ENCODE peak calls at places on chromosomes 16 and 17, in five cellular contexts. A, H, T, X and D are unnamed samples.

GRCh38 chr17:80424878-80425765 is 10.2 kb downstream of the ENDOV start:
- DNase-seq in H (no peak), X (no peak), A (no peak), T (no peak), D (no peak)

GRCh38 chr17:7841309-7841621 is 7.2 kb downstream of the KDM6B start:
- DNase-seq in T (no peak), A (peak), X (no peak), H (no peak), D (no peak)

GRCh38 chr17:15494821-15495220 is 27.4 kb upstream of the CDRT4 start:
- DNase-seq in T (no peak), H (no peak), A (no peak), X (no peak), D (no peak)

GRCh38 chr16:15037003-15037402 is 18.9 kb downstream of the NTAN1 start:
- DNase-seq in A (no peak), T (no peak), X (no peak), H (no peak), D (no peak)

GRCh38 chr16:88421871-88422433 is 31.1 kb upstream of the ZFPM1 start:
- DNase-seq in A (no peak), T (no peak), X (no peak), H (no peak), D (no peak)

GRCh38 chr17:39812466-39812865 is 51.6 kb downstream of the IKZF3 start:
- DNase-seq in A (no peak), X (no peak), H (no peak), T (no peak), D (no peak)

GRCh38 chr16:81645303-81645702 is 133.8 kb upstream of the PLCG2 start:
- DNase-seq in T (peak), H (peak), X (peak), A (peak), D (no peak)

GRCh38 chr17:43212641-43213490 is 1.2 kb downstream of the TMEM106A start:
- DNase-seq in H (no peak), X (no peak), T (no peak), A (no peak), D (no peak)

GRCh38 chr16:82034981-82035612 is at the start of gene HSD17B2:
- DNase-seq in H (no peak), T (no peak), X (no peak), A (no peak), D (no peak)

GRCh38 chr16:17205279-17206139 is 265.3 kb downstream of the XYLT1 start:
- DNase-seq in A (no peak), T (no peak), H (no peak), X (peak), D (peak)

GRCh38 chr17:27947005-27947406 is 53.8 kb upstream of the LYRM9 start:
- DNase-seq in A (no peak), H (no peak), X (no peak), T (no peak), D (peak)

GRCh38 chr17:77948690-77949114 is 9.8 kb upstream of the TNRC6C start:
- DNase-seq in X (peak), T (peak), A (no peak), H (no peak), D (peak)

GRCh38 chr17:15409721-15410247 is 57.6 kb downstream of the CDRT4 start:
- DNase-seq in X (peak), H (no peak), A (no peak), T (peak), D (peak)

GRCh38 chr17:79552824-79553223 is 58.0 kb downstream of the RBFOX3 start:
- DNase-seq in H (no peak), T (no peak), A (no peak), X (no peak), D (no peak)

GRCh38 chr16:69863882-69864281 is 87.3 kb upstream of the CLEC18A start:
- DNase-seq in T (no peak), X (no peak), A (no peak), H (no peak), D (no peak)

GRCh38 chr17:60510031-60510430 is 16.0 kb downstream of the APPBP2 start:
- DNase-seq in T (no peak), A (no peak), X (no peak), H (no peak), D (no peak)

GRCh38 chr17:47810200-47810821 is 11.3 kb downstream of the OSBPL7 start:
- DNase-seq in H (peak), T (peak), X (peak), A (no peak), D (peak)

GRCh38 chr17:76922967-76923366 is 54.8 kb downstream of the MGAT5B start:
- DNase-seq in A (no peak), H (no peak), X (no peak), T (no peak), D (no peak)

GRCh38 chr16:81175325-81175891 is 63.1 kb upstream of the BCO1 start:
- DNase-seq in X (peak), H (no peak), T (peak), A (no peak), D (no peak)

GRCh38 chr16:728890-729744 is 2.2 kb downstream of the HAGHL start:
- DNase-seq in A (no peak), T (no peak), H (no peak), X (no peak), D (no peak)

GRCh38 chr17:48051706-48052486 is 3.7 kb downstream of the NFE2L1 start:
- DNase-seq in H (peak), T (peak), X (peak), A (no peak), D (peak)

GRCh38 chr16:57651344-57652333 is 16.5 kb upstream of the ADGRG3 start:
- DNase-seq in X (no peak), T (no peak), H (no peak), A (no peak), D (no peak)

GRCh38 chr17:48997103-48997826 is at the start of gene IGF2BP1:
- DNase-seq in X (no peak), H (no peak), T (peak), A (no peak), D (no peak)

GRCh38 chr17:59465949-59466307 is 99.5 kb upstream of the DHX40 start:
- DNase-seq in H (no peak), T (no peak), X (no peak), A (no peak), D (no peak)

GRCh38 chr17:33639103-33639991 is 346.3 kb upstream of the ASIC2 start:
- DNase-seq in H (no peak), X (no peak), A (no peak), T (no peak), D (peak)

GRCh38 chr17:37179893-37180292 is 195.9 kb upstream of the C17orf78 start:
- DNase-seq in A (no peak), T (peak), X (peak), H (peak), D (peak)

GRCh38 chr17:3659541-3660111 is 8.8 kb downstream of the TAX1BP3 start:
- DNase-seq in T (peak), H (peak), A (no peak), X (peak), D (peak)

GRCh38 chr17:67245694-67246397 is 850 bp upstream of the HELZ start:
- DNase-seq in A (peak), T (no peak), X (no peak), H (no peak), D (no peak)

GRCh38 chr17:9020096-9020823 is 1.1 kb upstream of the NTN1 start:
- DNase-seq in A (no peak), T (no peak), H (no peak), X (no peak), D (no peak)

GRCh38 chr17:3796110-3796821 is 4.7 kb downstream of the ITGAE start:
- DNase-seq in H (no peak), X (no peak), T (no peak), A (no peak), D (no peak)